ENCODE peak calls at places on chromosomes 12 and 14, in ten cellular contexts. F, R, D, N, I, J, M, B, V and H are unnamed samples.
A peak's percentile ranks its signal among the peaks of the same experiment; 100 is the strongest.

GRCh38 chr12:123655420-123655819 is 15.5 kb upstream of the TCTN2 start:
- DNase-seq in F (no peak), V (no peak), N (no peak), M (no peak), D (no peak), J (no peak), I (no peak), R (no peak), B (no peak), H (no peak)

GRCh38 chr12:124609041-124609984 is 41.9 kb upstream of the NCOR2 start:
- DNase-seq in D (no peak), J (peak; percentile 93), M (peak; percentile 96), N (peak; percentile 78), I (peak; percentile 87), V (no peak), B (peak; percentile 78), F (peak; percentile 72), R (peak; percentile 39), H (no peak)

GRCh38 chr12:627863-628805 is 35.1 kb downstream of the NINJ2 start:
- DNase-seq in I (peak; percentile 91), M (no peak), N (no peak), B (no peak), V (no peak), J (no peak), D (no peak), F (no peak), R (no peak), H (no peak)

GRCh38 chr14:58238252-58239247 is 6.1 kb upstream of the PSMA3 start:
- DNase-seq in J (no peak), F (peak; percentile 43), N (no peak), D (peak; percentile 6), M (no peak), I (no peak), B (peak; percentile 24), R (peak; percentile 46), V (no peak), H (no peak)

GRCh38 chr12:89999699-90000505 is 291.3 kb upstream of the ATP2B1 start:
- DNase-seq in I (no peak), N (no peak), M (no peak), B (peak; percentile 40), V (no peak), R (peak; percentile 75), D (peak; percentile 79), F (no peak), J (no peak), H (no peak)

GRCh38 chr12:57759360-57759980 is 4.6 kb downstream of the MARCHF9 start:
- DNase-seq in M (peak; percentile 56), B (peak; percentile 48), V (no peak), N (no peak), D (no peak), R (no peak), J (no peak), F (no peak), I (no peak), H (no peak)

GRCh38 chr12:92105676-92106075 is 40.0 kb downstream of the BTG1 start:
- DNase-seq in V (no peak), F (no peak), B (no peak), J (no peak), D (no peak), R (no peak), N (no peak), M (no peak), I (no peak), H (peak; percentile 54)

GRCh38 chr12:57632369-57632897 is 568 bp downstream of the B4GALNT1 start:
- DNase-seq in R (no peak), V (no peak), I (peak; percentile 71), F (no peak), J (no peak), D (no peak), B (peak; percentile 27), N (no peak), M (peak; percentile 25), H (no peak)